ENCODE peak calls at places on chromosome 9, in eight cellular contexts. E, T, N, Z, Y, S, B and A are unnamed samples.

GRCh38 chr9:18905883-18906649 is 126.9 kb downstream of the SAXO1 start:
- DNase-seq in E (no peak), T (no peak), N (no peak), Z (no peak), Y (no peak), S (no peak), B (no peak), A (no peak)

GRCh38 chr9:99300603-99301002 is 78.5 kb downstream of the SEC61B start:
- DNase-seq in E (no peak), T (no peak), N (no peak), Z (no peak), Y (no peak), S (no peak), B (no peak), A (no peak)

GRCh38 chr9:83000765-83001164 is 62.2 kb downstream of the RASEF start:
- DNase-seq in E (no peak), T (no peak), N (no peak), Z (no peak), Y (no peak), S (no peak), B (no peak), A (no peak)

GRCh38 chr9:120676767-120677402 is 37.4 kb downstream of the MEGF9 start:
- DNase-seq in E (no peak), T (no peak), N (no peak), Z (no peak), Y (no peak), S (no peak), B (no peak), A (no peak)

GRCh38 chr9:80867731-80868130 is 821.6 kb downstream of the TLE1 start:
- DNase-seq in E (no peak), T (no peak), N (no peak), Z (peak; percentile 44), Y (no peak), S (no peak), B (no peak), A (no peak)

GRCh38 chr9:23229764-23230434 is 596.1 kb downstream of the ELAVL2 start:
- DNase-seq in E (no peak), T (no peak), N (no peak), Z (no peak), Y (no peak), S (no peak), B (no peak), A (no peak)

GRCh38 chr9:21813575-21814473 is 11.4 kb downstream of the MTAP start:
- DNase-seq in E (no peak), T (no peak), N (no peak), Z (peak; percentile 62), Y (peak; percentile 45), S (peak; percentile 62), B (peak; percentile 20), A (peak; percentile 67)

GRCh38 chr9:89500008-89500407 is 2.1 kb upstream of the SEMA4D start:
- DNase-seq in E (no peak), T (no peak), N (no peak), Z (no peak), Y (no peak), S (no peak), B (no peak), A (no peak)

GRCh38 chr9:106532616-106533015 is 330.4 kb upstream of the ZNF462 start:
- DNase-seq in E (no peak), T (no peak), N (no peak), Z (no peak), Y (peak; percentile 3), S (no peak), B (no peak), A (no peak)

GRCh38 chr9:121298016-121298538 is 30.1 kb downstream of the GSN start:
- DNase-seq in E (no peak), T (no peak), N (no peak), Z (no peak), Y (no peak), S (no peak), B (no peak), A (no peak)

GRCh38 chr9:74887041-74887980 is at the start of gene TRPM6:
- DNase-seq in E (peak; percentile 52), T (peak; percentile 75), N (peak; percentile 35), Z (peak; percentile 13), Y (peak; percentile 75), S (peak; percentile 77), B (peak; percentile 86), A (peak; percentile 47)

GRCh38 chr9:29297592-29297991 is 1724.3 kb upstream of the C9orf72 start:
- DNase-seq in E (no peak), T (no peak), N (no peak), Z (no peak), Y (no peak), S (no peak), B (no peak), A (no peak)

GRCh38 chr9:3464033-3464638 is 61.7 kb downstream of the RFX3 start:
- DNase-seq in E (no peak), T (no peak), N (no peak), Z (peak; percentile 38), Y (no peak), S (no peak), B (no peak), A (no peak)

GRCh38 chr9:115220339-115221009 is 102.5 kb upstream of the TNC start:
- DNase-seq in E (no peak), T (no peak), N (no peak), Z (no peak), Y (no peak), S (no peak), B (no peak), A (peak; percentile 60)

GRCh38 chr9:14296462-14296861 is 17.5 kb downstream of the NFIB start:
- DNase-seq in E (no peak), T (peak; percentile 44), N (no peak), Z (no peak), Y (no peak), S (peak; percentile 46), B (peak; percentile 46), A (no peak)

GRCh38 chr9:101366038-101366756 is 18.6 kb downstream of the BAAT start:
- DNase-seq in E (no peak), T (no peak), N (peak; percentile 60), Z (peak; percentile 11), Y (no peak), S (no peak), B (no peak), A (no peak)

GRCh38 chr9:113903514-113904077 is 27.5 kb downstream of the ZNF618 start:
- DNase-seq in E (no peak), T (no peak), N (no peak), Z (no peak), Y (no peak), S (no peak), B (no peak), A (no peak)

GRCh38 chr9:113906411-113907110 is 30.5 kb downstream of the ZNF618 start:
- DNase-seq in E (no peak), T (no peak), N (no peak), Z (no peak), Y (no peak), S (no peak), B (no peak), A (no peak)

GRCh38 chr9:113909421-113909820 is 33.3 kb downstream of the ZNF618 start:
- DNase-seq in E (no peak), T (no peak), N (no peak), Z (no peak), Y (no peak), S (no peak), B (no peak), A (no peak)

GRCh38 chr9:113910036-113910639 is 34.0 kb downstream of the ZNF618 start:
- DNase-seq in E (peak; percentile 33), T (no peak), N (no peak), Z (no peak), Y (no peak), S (no peak), B (no peak), A (no peak)

DNA sequence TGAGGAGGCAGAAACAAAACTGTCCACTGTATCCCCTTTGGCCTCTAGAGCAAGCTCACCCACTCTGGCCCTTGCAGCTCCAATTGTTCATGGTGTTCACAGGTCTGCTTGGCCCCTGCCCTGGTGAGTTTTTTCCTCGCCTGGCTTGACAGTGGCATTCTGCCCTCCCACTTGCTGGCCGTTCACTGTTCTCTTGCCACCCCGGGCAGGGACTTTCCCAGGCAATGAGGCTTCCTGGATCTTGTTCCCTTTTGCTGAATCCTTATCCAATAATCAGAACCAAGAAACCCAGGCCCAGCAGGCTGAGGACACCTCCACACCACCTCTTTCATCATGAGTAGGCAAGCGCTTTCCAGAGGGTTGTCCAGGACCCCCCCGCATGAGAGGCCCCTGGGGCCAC is 31.2 kb downstream of the ZNF618 start:
- DNase-seq in E (no peak), T (no peak), N (no peak), Z (no peak), Y (no peak), S (no peak), B (no peak), A (no peak)
- TF ChIP-seq CTCF in E (no peak), T (no peak), N (no peak), Z (no peak), Y (no peak), S (no peak), B (no peak), A (no peak)

GRCh38 chr9:34010979-34011378 is 37.7 kb downstream of the UBAP2 start:
- DNase-seq in E (no peak), T (no peak), N (peak; percentile 27), Z (no peak), Y (no peak), S (no peak), B (no peak), A (no peak)
- TF ChIP-seq CTCF in E (peak; percentile 33), T (peak; percentile 23), N (peak; percentile 52), Z (peak; percentile 22), Y (no peak), S (peak; percentile 37), B (peak; percentile 51), A (peak; percentile 24)

DNA sequence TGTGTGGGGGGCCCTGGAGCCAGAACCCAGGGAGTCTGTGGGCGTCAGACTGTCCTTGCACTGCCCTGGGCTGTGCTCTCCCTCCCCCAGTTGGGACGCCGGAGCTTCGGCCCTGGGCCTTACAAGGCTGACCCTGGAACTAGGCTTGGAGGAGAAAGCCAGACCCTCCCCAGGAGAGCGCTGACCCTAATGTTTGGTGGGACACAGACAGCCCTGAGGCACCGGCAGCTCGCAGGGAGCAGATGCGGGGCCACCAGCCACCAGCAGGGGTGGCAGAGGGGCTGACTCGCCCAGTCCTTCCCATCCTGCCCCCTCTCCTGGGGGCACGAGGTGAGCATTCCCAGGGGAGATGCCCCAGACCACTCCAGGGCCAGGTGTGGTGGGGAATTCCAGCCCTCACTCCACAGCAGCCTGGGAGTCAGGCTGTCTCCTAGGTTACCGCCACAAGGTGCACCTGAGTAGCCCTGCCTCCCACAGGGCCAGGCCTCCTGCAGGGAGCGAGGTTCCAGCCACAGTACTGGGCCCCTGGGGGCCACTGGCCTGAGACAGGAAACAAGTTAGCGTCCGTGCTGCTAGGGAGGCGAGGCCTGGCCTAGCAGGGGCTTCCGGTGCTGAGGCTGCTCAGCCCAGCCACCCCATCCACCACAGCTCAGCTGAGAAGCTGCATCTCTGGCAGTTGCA is 134.6 kb downstream of the OLFM1 start:
- DNase-seq in E (no peak), T (no peak), N (no peak), Z (no peak), Y (no peak), S (no peak), B (no peak), A (no peak)
- TF ChIP-seq CTCF in E (peak; percentile 30), T (no peak), N (no peak), Z (no peak), Y (peak; percentile 20), S (no peak), B (no peak), A (no peak)

DNA sequence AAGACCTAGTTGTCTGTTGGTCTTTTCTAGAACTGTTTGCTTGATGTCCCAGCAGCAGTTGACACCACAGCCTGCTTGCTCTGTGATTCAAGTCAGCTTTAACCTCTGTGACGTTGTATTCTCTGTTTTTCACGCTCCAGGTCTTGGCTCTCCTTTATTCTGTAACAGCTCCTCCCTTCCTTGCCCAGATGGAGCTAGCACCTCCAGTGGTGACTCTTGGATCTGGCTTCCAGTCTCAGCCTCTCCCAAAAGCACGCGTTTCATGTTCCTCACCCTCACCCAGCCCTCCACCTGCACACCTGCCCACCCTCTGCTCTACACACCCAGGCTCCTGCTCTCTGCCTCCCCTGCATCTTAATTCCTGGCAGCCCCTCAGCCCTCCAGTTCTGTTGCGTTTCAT is 50.6 kb downstream of the DMRT1 start:
- DNase-seq in E (no peak), T (no peak), N (no peak), Z (no peak), Y (no peak), S (no peak), B (no peak), A (no peak)
- TF ChIP-seq CTCF in E (peak; percentile 21), T (no peak), N (no peak), Z (no peak), Y (no peak), S (no peak), B (no peak), A (no peak)